ENCODE peak calls at places on chromosome 17, in six cellular contexts. M is IMR-90, G is mesenchymal stem cell, S is H9, I is neuronal stem cell, F is mesendoderm. K is an unnamed sample.
A peak's percentile ranks its signal among the peaks of the same experiment; 100 is the strongest.

GRCh38 chr17:42878123-42878880 is 22.3 kb upstream of the G6PC1 start:
- DNase-seq in M (no peak), G (peak; percentile 13), S (peak; percentile 95), I (peak; percentile 18), F (peak; percentile 78), K (peak; percentile 87)

GRCh38 chr17:7340179-7340578 is 3.9 kb downstream of the ACAP1 start:
- DNase-seq in M (peak; percentile 16), G (peak; percentile 63), S (no peak), I (no peak), F (no peak), K (no peak)

GRCh38 chr17:76240461-76241204 is at the start of gene RNF157:
- DNase-seq in M (peak; percentile 48), G (peak; percentile 78), S (peak; percentile 91), I (peak; percentile 81), F (peak; percentile 59), K (no peak)

GRCh38 chr17:42389135-42389417 is 834 bp upstream of the STAT3 start:
- DNase-seq in M (no peak), G (no peak), S (no peak), I (no peak), F (no peak), K (no peak)

GRCh38 chr17:36066365-36066945 is 2.4 kb downstream of the CCL18 start:
- DNase-seq in M (no peak), G (no peak), S (no peak), I (no peak), F (no peak), K (no peak)

GRCh38 chr17:38925263-38925995 is at the start of gene LASP1NB:
- DNase-seq in M (peak; percentile 70), G (no peak), S (peak; percentile 89), I (no peak), F (peak; percentile 77), K (peak; percentile 76)

GRCh38 chr17:46876926-46877325 is 25.5 kb downstream of the WNT9B start:
- DNase-seq in M (no peak), G (no peak), S (no peak), I (no peak), F (no peak), K (no peak)

GRCh38 chr17:5661486-5662125 is 77.3 kb upstream of the NLRP1 start:
- DNase-seq in M (no peak), G (peak; percentile 8), S (peak; percentile 53), I (no peak), F (peak; percentile 65), K (no peak)

GRCh38 chr17:16419074-16419928 is 3.9 kb downstream of the TRPV2 start:
- DNase-seq in M (peak; percentile 94), G (peak; percentile 96), S (no peak), I (no peak), F (peak; percentile 82), K (no peak)

GRCh38 chr17:10126554-10127493 is 71.6 kb downstream of the GAS7 start:
- DNase-seq in M (peak; percentile 88), G (peak; percentile 97), S (no peak), I (no peak), F (peak; percentile 83), K (no peak)

GRCh38 chr17:19977360-19978205 is at the start of gene AKAP10:
- DNase-seq in M (peak; percentile 73), G (peak; percentile 86), S (peak; percentile 97), I (peak; percentile 80), F (peak; percentile 93), K (peak; percentile 98)

GRCh38 chr17:61416540-61417363 is 17.1 kb downstream of the TBX2 start:
- DNase-seq in M (peak; percentile 87), G (peak; percentile 91), S (peak; percentile 98), I (peak; percentile 93), F (peak; percentile 95), K (peak; percentile 95)

GRCh38 chr17:30323895-30324319 is 9.9 kb downstream of the TMIGD1 start:
- DNase-seq in M (no peak), G (no peak), S (no peak), I (no peak), F (no peak), K (no peak)

GRCh38 chr17:77400445-77400870 is 259.7 kb downstream of the SEC14L1 start:
- DNase-seq in M (no peak), G (no peak), S (peak; percentile 81), I (no peak), F (peak; percentile 65), K (no peak)

GRCh38 chr17:64638552-64639198 is 23.4 kb downstream of the SMURF2 start:
- DNase-seq in M (peak; percentile 41), G (no peak), S (no peak), I (no peak), F (no peak), K (no peak)

GRCh38 chr17:63653018-63653417 is 30.8 kb downstream of the MAP3K3 start:
- DNase-seq in M (no peak), G (no peak), S (no peak), I (no peak), F (no peak), K (no peak)

GRCh38 chr17:37194208-37194607 is 181.6 kb upstream of the C17orf78 start:
- DNase-seq in M (no peak), G (no peak), S (no peak), I (no peak), F (peak; percentile 56), K (no peak)

GRCh38 chr17:28968269-28968913 is 17.1 kb upstream of the PHF12 start:
- DNase-seq in M (no peak), G (no peak), S (peak; percentile 65), I (peak; percentile 65), F (peak; percentile 41), K (no peak)

GRCh38 chr17:59565959-59566324 is 532 bp downstream of the DHX40 start:
- DNase-seq in M (peak; percentile 86), G (peak; percentile 86), S (peak; percentile 81), I (peak; percentile 45), F (peak; percentile 91), K (no peak)

GRCh38 chr17:4968916-4969550 is 1.4 kb upstream of the SPAG7 start:
- DNase-seq in M (peak; percentile 95), G (peak; percentile 97), S (no peak), I (no peak), F (peak; percentile 90), K (no peak)

GRCh38 chr17:6374761-6375312 is 60.1 kb downstream of the AIPL1 start:
- DNase-seq in M (peak; percentile 61), G (peak; percentile 90), S (peak; percentile 71), I (peak; percentile 52), F (peak; percentile 49), K (peak; percentile 61)

GRCh38 chr17:82615084-82616020 is 32.9 kb downstream of the WDR45B start:
- DNase-seq in M (no peak), G (no peak), S (peak; percentile 73), I (no peak), F (peak; percentile 33), K (peak; percentile 57)

GRCh38 chr17:3794890-3795757 is 5.9 kb downstream of the ITGAE start:
- DNase-seq in M (peak; percentile 67), G (peak; percentile 25), S (no peak), I (no peak), F (no peak), K (no peak)

GRCh38 chr17:31750578-31750977 is 108.5 kb downstream of the COPRS start:
- DNase-seq in M (no peak), G (no peak), S (no peak), I (no peak), F (no peak), K (no peak)

GRCh38 chr17:8393470-8394231 is 4.0 kb downstream of the RNF222 start:
- DNase-seq in M (peak; percentile 21), G (no peak), S (no peak), I (no peak), F (peak; percentile 72), K (no peak)

GRCh38 chr17:69574257-69575197 is 160.0 kb downstream of the MAP2K6 start:
- DNase-seq in M (peak; percentile 77), G (peak; percentile 64), S (no peak), I (no peak), F (peak; percentile 23), K (no peak)

GRCh38 chr17:9509236-9509813 is 66.3 kb downstream of the STX8 start:
- DNase-seq in M (no peak), G (no peak), S (no peak), I (no peak), F (no peak), K (no peak)

GRCh38 chr17:64134216-64134970 is 4.4 kb upstream of the ERN1 start:
- DNase-seq in M (no peak), G (no peak), S (no peak), I (no peak), F (no peak), K (no peak)

GRCh38 chr17:5033352-5034015 is 1.7 kb downstream of the SLC52A1 start:
- DNase-seq in M (no peak), G (no peak), S (peak; percentile 51), I (no peak), F (no peak), K (no peak)

GRCh38 chr17:79992657-79993389 is 42.8 kb downstream of the TBC1D16 start:
- DNase-seq in M (no peak), G (no peak), S (no peak), I (no peak), F (peak; percentile 38), K (no peak)

GRCh38 chr17:79994602-79995001 is 41.1 kb downstream of the TBC1D16 start:
- DNase-seq in M (no peak), G (no peak), S (no peak), I (no peak), F (no peak), K (no peak)

GRCh38 chr17:79991924-79992656 is 43.6 kb downstream of the TBC1D16 start:
- DNase-seq in M (peak; percentile 38), G (peak; percentile 46), S (peak; percentile 56), I (no peak), F (peak; percentile 31), K (no peak)

GRCh38 chr17:79995691-79996090 is 40.0 kb downstream of the TBC1D16 start:
- DNase-seq in M (no peak), G (no peak), S (no peak), I (no peak), F (no peak), K (no peak)

GRCh38 chr17:79993390-79994221 is 42.1 kb downstream of the TBC1D16 start:
- DNase-seq in M (peak; percentile 94), G (peak; percentile 97), S (peak; percentile 71), I (no peak), F (peak; percentile 96), K (no peak)
- H4K8ac ChIP-seq in M (peak overlapping the region; percentile 96), G (peak overlapping the region; percentile 92), S (no peak overlapping the region), I (no peak overlapping the region), F (no peak overlapping the region), K (peak overlapping the region; percentile 90)

GRCh38 chr17:73613947-73614655 is 30.1 kb downstream of the SDK2 start:
- DNase-seq in M (no peak), G (no peak), S (peak; percentile 80), I (peak; percentile 64), F (peak; percentile 76), K (no peak)
- H4K8ac ChIP-seq in M (no peak overlapping the region), G (peak overlapping the region; percentile 67), S (no peak overlapping the region), I (peak overlapping the region; percentile 73), F (peak overlapping the region; percentile 17), K (no peak overlapping the region)

DNA sequence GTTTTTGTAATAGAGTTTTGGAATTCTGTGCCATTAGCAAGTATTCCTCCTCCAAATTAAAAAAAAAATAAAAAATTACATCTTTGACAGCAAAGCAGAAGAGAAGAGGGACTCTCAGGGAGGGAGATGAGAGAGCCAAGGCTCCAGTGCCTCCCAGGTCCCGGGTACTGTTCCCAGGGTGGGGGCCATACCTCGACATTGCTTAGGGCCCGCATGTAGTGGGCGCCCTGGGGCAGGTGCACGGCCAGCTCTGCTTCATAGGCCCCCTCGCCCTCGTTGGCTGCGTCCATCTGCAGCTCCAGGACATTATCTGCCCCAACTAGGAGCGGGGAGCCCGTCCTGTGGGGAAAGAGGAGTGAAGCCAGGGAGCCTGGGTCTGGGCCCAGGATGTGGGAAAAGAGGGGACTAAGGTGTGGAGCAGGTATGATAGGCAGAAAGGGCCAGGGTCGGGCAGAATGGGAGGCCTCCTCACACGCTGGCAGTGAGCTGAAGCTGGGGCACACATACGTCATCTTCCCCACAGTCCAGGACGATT is 11.2 kb downstream of the ITGA2B start:
- DNase-seq in M (no peak), G (no peak), S (no peak), I (no peak), F (no peak), K (no peak)
- H4K8ac ChIP-seq in M (no peak overlapping the region), G (no peak overlapping the region), S (no peak overlapping the region), I (no peak overlapping the region), F (no peak overlapping the region), K (peak overlapping the region; percentile 22)

GRCh38 chr17:73292031-73292531 is 19.7 kb downstream of the CDC42EP4 start:
- DNase-seq in M (peak; percentile 83), G (peak; percentile 86), S (peak; percentile 25), I (no peak), F (no peak), K (no peak)
- H4K8ac ChIP-seq in M (peak overlapping the region; percentile 95), G (peak overlapping the region; percentile 77), S (no peak overlapping the region), I (no peak overlapping the region), F (no peak overlapping the region), K (no peak overlapping the region)